ENCODE peak calls at places on chromosome 22, in six cellular contexts. G, A, I, K, R and P are unnamed samples.

GRCh38 chr22:17955611-17956379 is 68.6 kb downstream of the MICAL3 start:
- DNase-seq in G (no peak), I (no peak), K (no peak), R (peak), A (no peak), P (peak)

GRCh38 chr22:20750461-20751184 is 23.3 kb upstream of the SERPIND1 start:
- DNase-seq in G (peak), R (peak), I (peak), K (peak), A (no peak), P (peak)

GRCh38 chr22:20238567-20239062 is 29.5 kb downstream of the RTN4R start:
- DNase-seq in A (peak), I (no peak), K (peak), G (peak), R (no peak), P (peak)

GRCh38 chr22:24156915-24157782 is 24.1 kb upstream of the SUSD2 start:
- DNase-seq in A (peak), R (peak), I (peak), G (peak), K (peak), P (peak)

GRCh38 chr22:37203354-37204044 is 8.8 kb downstream of the SSTR3 start:
- DNase-seq in A (no peak), R (no peak), K (no peak), I (no peak), G (no peak), P (no peak)

GRCh38 chr22:41488076-41488475 is 19.2 kb downstream of the ACO2 start:
- DNase-seq in G (no peak), R (no peak), A (no peak), I (no peak), K (no peak), P (no peak)

GRCh38 chr22:35835267-35835997 is 117.8 kb downstream of the APOL5 start:
- DNase-seq in R (no peak), K (peak), G (no peak), I (no peak), A (no peak), P (peak)

GRCh38 chr22:37266581-37267127 is 15.7 kb upstream of the CYTH4 start:
- DNase-seq in R (no peak), K (no peak), G (no peak), I (no peak), A (no peak), P (no peak)

GRCh38 chr22:29904020-29904419 is 21.0 kb downstream of the MTMR3 start:
- DNase-seq in G (no peak), I (no peak), A (no peak), K (no peak), R (no peak), P (no peak)

GRCh38 chr22:23225724-23226496 is 45.6 kb downstream of the BCR start:
- DNase-seq in G (no peak), I (peak), A (no peak), K (peak), R (no peak), P (no peak)

GRCh38 chr22:48075604-48076400 is 1313.4 kb downstream of the TBC1D22A start:
- DNase-seq in G (no peak), A (no peak), K (no peak), R (no peak), I (no peak), P (no peak)

GRCh38 chr22:50691521-50691920 is 18.9 kb downstream of the SHANK3 start:
- DNase-seq in K (peak), R (no peak), I (peak), G (no peak), A (peak), P (peak)

GRCh38 chr22:28608546-28608945 is 71.1 kb downstream of the TTC28 start:
- DNase-seq in A (no peak), G (no peak), R (no peak), I (no peak), K (no peak), P (no peak)

GRCh38 chr22:23047742-23048141 is 22.6 kb upstream of the GNAZ start:
- DNase-seq in K (no peak), A (no peak), I (no peak), G (no peak), R (no peak), P (no peak)

GRCh38 chr22:23067023-23067650 is 3.2 kb upstream of the GNAZ start:
- DNase-seq in I (no peak), G (no peak), K (no peak), A (no peak), R (no peak), P (no peak)

GRCh38 chr22:17767236-17768065 is 6.8 kb downstream of the BID start:
- DNase-seq in R (no peak), A (no peak), K (no peak), I (no peak), G (no peak), P (no peak)

GRCh38 chr22:42383851-42384417 is 48.3 kb downstream of the NFAM1 start:
- DNase-seq in I (no peak), R (no peak), K (no peak), A (no peak), G (no peak), P (no peak)

GRCh38 chr22:48118654-48119053 is 1356.2 kb downstream of the TBC1D22A start:
- DNase-seq in G (no peak), I (no peak), A (no peak), K (no peak), R (no peak), P (no peak)

GRCh38 chr22:39314251-39314971 is 5.0 kb downstream of the RPL3 start:
- DNase-seq in G (no peak), K (no peak), I (no peak), R (no peak), A (no peak), P (no peak)

GRCh38 chr22:46879083-46879482 is 116.6 kb downstream of the TBC1D22A start:
- DNase-seq in G (no peak), R (no peak), A (no peak), I (no peak), K (no peak), P (no peak)

GRCh38 chr22:10961043-10961860 is 4566.7 kb upstream of the OR11H1 start:
- DNase-seq in G (no peak), I (no peak), R (no peak), A (no peak), K (no peak), P (no peak)

GRCh38 chr22:22450343-22450839 is 58.2 kb downstream of the ZNF280B start:
- DNase-seq in R (no peak), G (peak), K (no peak), A (no peak), I (no peak), P (no peak)

GRCh38 chr22:49481651-49482399 is 345.8 kb downstream of the BRD1 start:
- DNase-seq in G (no peak), K (no peak), A (no peak), I (no peak), R (no peak), P (no peak)

GRCh38 chr22:37180531-37181231 is 7.4 kb downstream of the C1QTNF6 start:
- DNase-seq in A (no peak), R (no peak), K (no peak), I (no peak), G (no peak), P (no peak)

GRCh38 chr22:35540600-35541253 is at the start of gene RASD2:
- DNase-seq in R (peak), I (peak), A (no peak), K (peak), G (no peak), P (peak)

GRCh38 chr22:26714971-26715370 is 57.6 kb downstream of the MIAT start:
- DNase-seq in G (no peak), K (no peak), A (no peak), R (no peak), I (no peak), P (no peak)

GRCh38 chr22:49333206-49333605 is 494.5 kb downstream of the BRD1 start:
- DNase-seq in I (no peak), A (no peak), K (no peak), R (no peak), G (no peak), P (no peak)

GRCh38 chr22:34814260-34814659 is 251.7 kb upstream of the ISX start:
- DNase-seq in R (no peak), A (peak), I (no peak), K (no peak), G (no peak), P (no peak)

GRCh38 chr22:25348391-25348790 is 129.0 kb downstream of the CRYBB2 start:
- DNase-seq in G (no peak), K (no peak), I (no peak), R (no peak), A (no peak), P (no peak)

GRCh38 chr22:29609139-29609538 is 5.7 kb downstream of the NF2 start:
- DNase-seq in K (peak), R (no peak), A (peak), I (no peak), G (no peak), P (no peak)

GRCh38 chr22:26893034-26893710 is 235.8 kb downstream of the MIAT start:
- DNase-seq in R (no peak), K (no peak), A (no peak), G (no peak), I (peak), P (no peak)

GRCh38 chr22:19970031-19970478 is 28.4 kb upstream of the TXNRD2 start:
- DNase-seq in I (no peak), R (no peak), G (no peak), K (no peak), A (no peak), P (no peak)

GRCh38 chr22:20979243-20979809 is 2.8 kb upstream of the LZTR1 start:
- DNase-seq in R (no peak), I (no peak), K (peak), G (no peak), A (no peak), P (peak)

GRCh38 chr22:42959472-42960145 is 55.3 kb downstream of the PACSIN2 start:
- DNase-seq in K (peak), A (peak), I (peak), R (no peak), G (no peak), P (peak)

GRCh38 chr22:27617214-27617881 is 184.2 kb downstream of the MN1 start:
- DNase-seq in R (no peak), G (no peak), K (no peak), I (no peak), A (no peak), P (no peak)

GRCh38 chr22:29503811-29504372 is 23.9 kb downstream of the NEFH start:
- DNase-seq in R (no peak), I (peak), K (peak), A (no peak), G (peak), P (peak)

GRCh38 chr22:25068701-25069100 is 116.2 kb downstream of the KIAA1671 start:
- DNase-seq in R (no peak), K (no peak), A (no peak), I (no peak), G (no peak), P (no peak)